ENCODE peak calls at places on chromosome 15, in seven cellular contexts. J, Q, P, X, H, U and T are unnamed samples. For H3K4me1, the result is how much of the 10 kb centered on the place peaks cover.

GRCh38 chr15:87201986-87202385 is 1054.6 kb downstream of the NTRK3 start:
- DNase-seq in X (no peak), U (no peak), P (no peak), Q (no peak), H (no peak), J (no peak), T (no peak)

GRCh38 chr15:63372018-63372705 is 9.5 kb downstream of the CA12 start:
- DNase-seq in P (peak), Q (no peak), J (no peak), H (no peak), U (peak), X (peak), T (peak)

GRCh38 chr15:77577350-77577749 is 55.4 kb downstream of the LINGO1 start:
- DNase-seq in U (no peak), X (no peak), H (no peak), Q (no peak), J (no peak), P (no peak), T (no peak)

GRCh38 chr15:71202712-71203111 is 87.4 kb downstream of the THSD4 start:
- DNase-seq in X (no peak), J (no peak), U (no peak), Q (no peak), P (no peak), H (no peak), T (no peak)

GRCh38 chr15:68583936-68584703 is 5.3 kb downstream of the CORO2B start:
- DNase-seq in X (no peak), Q (no peak), H (no peak), J (no peak), U (no peak), P (no peak), T (peak)

GRCh38 chr15:36798789-36799188 is 219.4 kb downstream of the CDIN1 start:
- DNase-seq in P (no peak), X (no peak), J (no peak), Q (no peak), U (no peak), H (no peak), T (no peak)

GRCh38 chr15:80929225-80929624 is 60.4 kb downstream of the MESD start:
- DNase-seq in J (no peak), X (no peak), U (no peak), H (no peak), Q (no peak), P (peak), T (no peak)

GRCh38 chr15:94286581-94286980 is 55.2 kb downstream of the MCTP2 start:
- DNase-seq in U (no peak), P (no peak), Q (no peak), X (no peak), H (no peak), J (no peak), T (no peak)

GRCh38 chr15:52309154-52309548 is 13.5 kb upstream of the MYO5C start:
- DNase-seq in X (no peak), P (no peak), H (no peak), Q (no peak), U (no peak), J (no peak), T (no peak)

GRCh38 chr15:81729340-81729739 is 316.5 kb downstream of the MEX3B start:
- DNase-seq in P (no peak), U (no peak), X (no peak), J (no peak), H (no peak), Q (no peak), T (no peak)

GRCh38 chr15:40289140-40289775 is 6.4 kb upstream of the ANKRD63 start:
- DNase-seq in J (no peak), X (no peak), Q (peak), H (no peak), U (no peak), P (no peak), T (peak)

GRCh38 chr15:58396181-58396580 is 35.6 kb upstream of the LIPC start:
- DNase-seq in H (no peak), X (no peak), P (peak), J (no peak), U (no peak), Q (no peak), T (no peak)

GRCh38 chr15:50358805-50359204 is 3.8 kb upstream of the GABPB1 start:
- DNase-seq in J (peak), P (peak), X (no peak), H (no peak), U (peak), Q (no peak), T (peak)

GRCh38 chr15:92930776-92931175 is 30.7 kb downstream of the CHD2 start:
- DNase-seq in J (no peak), Q (no peak), P (peak), U (no peak), H (no peak), X (no peak), T (no peak)

GRCh38 chr15:51318382-51319150 is 19.8 kb downstream of the CYP19A1 start:
- DNase-seq in H (no peak), J (no peak), X (no peak), U (no peak), Q (no peak), P (no peak), T (no peak)

GRCh38 chr15:52052076-52052935 is 33.3 kb downstream of the MAPK6 start:
- DNase-seq in J (no peak), U (no peak), H (no peak), X (no peak), Q (no peak), P (no peak), T (no peak)

GRCh38 chr15:33022629-33023028 is 171.9 kb downstream of the FMN1 start:
- DNase-seq in H (no peak), X (no peak), P (peak), U (no peak), J (no peak), Q (peak), T (peak)

GRCh38 chr15:88992216-88992615 is 79.0 kb upstream of the MFGE8 start:
- DNase-seq in X (no peak), P (peak), J (no peak), U (no peak), Q (no peak), H (no peak), T (no peak)

GRCh38 chr15:26721231-26721630 is 51.6 kb downstream of the GABRB3 start:
- DNase-seq in X (no peak), J (no peak), U (no peak), P (no peak), H (no peak), Q (no peak), T (no peak)

GRCh38 chr15:25790003-25790660 is 73.0 kb downstream of the ATP10A start:
- DNase-seq in Q (no peak), P (peak), J (peak), U (no peak), X (peak), H (peak), T (no peak)

GRCh38 chr15:33055962-33056361 is 138.6 kb downstream of the FMN1 start:
- DNase-seq in X (no peak), H (no peak), U (no peak), J (no peak), P (no peak), Q (no peak), T (no peak)

GRCh38 chr15:76866716-76867321 is 38.3 kb downstream of the SCAPER start:
- DNase-seq in H (no peak), U (peak), Q (no peak), X (no peak), J (no peak), P (peak), T (peak)

GRCh38 chr15:32716960-32717289 is 879 bp upstream of the GREM1 start:
- DNase-seq in U (no peak), H (no peak), P (no peak), X (no peak), Q (no peak), J (no peak), T (no peak)

GRCh38 chr15:56989411-56989924 is 71.0 kb downstream of the TCF12 start:
- DNase-seq in U (no peak), X (no peak), Q (no peak), J (no peak), P (peak), H (no peak), T (no peak)

GRCh38 chr15:61028427-61028826 is 200.7 kb downstream of the RORA start:
- DNase-seq in P (no peak), U (no peak), Q (no peak), H (no peak), J (no peak), X (no peak), T (no peak)

GRCh38 chr15:92909131-92909781 is 9.1 kb downstream of the CHD2 start:
- DNase-seq in H (no peak), J (no peak), P (peak), U (no peak), Q (no peak), X (no peak), T (no peak)

GRCh38 chr15:69718916-69719315 is 266.3 kb downstream of the RPLP1 start:
- DNase-seq in P (no peak), J (peak), U (no peak), H (no peak), Q (no peak), X (no peak), T (no peak)
- TF ChIP-seq CTCF in P (no peak), J (no peak), U (no peak), H (no peak), Q (no peak), X (no peak), T (no peak)

DNA sequence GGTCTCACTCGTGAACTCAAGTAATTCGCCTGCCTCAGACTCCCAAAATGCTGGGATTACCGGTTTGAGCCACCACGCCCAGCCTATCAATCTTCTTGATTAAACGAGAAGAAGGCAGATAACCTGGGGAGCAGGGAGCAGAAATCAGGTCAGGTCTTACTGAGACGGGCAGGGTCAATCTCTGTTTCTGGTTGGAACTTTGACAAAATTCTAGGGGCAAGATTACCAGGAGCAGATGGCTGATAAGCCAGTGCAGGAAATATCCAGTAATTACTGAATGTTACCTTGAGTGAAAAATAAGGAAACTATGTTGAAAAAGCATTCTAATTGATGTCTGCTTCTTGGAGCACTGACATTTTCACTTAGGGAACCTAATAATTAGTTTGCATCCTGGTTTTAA is 24.4 kb upstream of the GOLM2 start:
- DNase-seq in J (no peak), X (no peak), Q (no peak), U (no peak), H (no peak), P (no peak), T (no peak)
- TF ChIP-seq POLR2A in J (no peak), X (no peak), Q (no peak), U (no peak), H (no peak), P (no peak), T (no peak)

DNA sequence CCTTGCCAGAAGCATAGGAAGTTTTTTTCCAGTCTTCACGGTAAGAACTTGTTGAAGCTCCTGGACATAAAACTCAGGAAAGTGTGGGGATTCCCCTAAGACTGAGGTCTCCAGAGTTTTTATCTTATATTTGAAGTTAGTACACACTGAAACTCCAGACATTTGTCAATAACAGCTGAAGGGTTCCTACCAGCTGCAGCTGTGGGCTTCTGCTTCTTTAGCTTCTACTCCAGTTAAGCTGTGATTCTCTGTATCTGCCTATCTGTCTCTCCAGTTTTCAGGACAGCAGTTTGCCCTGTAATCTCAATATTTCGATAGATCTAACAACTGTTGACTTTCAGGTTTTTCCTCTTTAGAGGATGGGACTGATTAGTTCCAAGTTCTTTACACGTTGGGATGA is 966.0 kb upstream of the SEMA6D start:
- DNase-seq in U (no peak), P (no peak), H (no peak), X (no peak), J (no peak), Q (no peak), T (no peak)
- H3K4me1 ChIP-seq in U (under half), P (under half), H (under half), X (under half), J (under half), Q (under half), T (under half)

GRCh38 chr15:70091649-70092461 is 5.9 kb downstream of the TLE3 start:
- DNase-seq in Q (peak), P (no peak), J (no peak), X (no peak), H (no peak), U (no peak), T (peak)

GRCh38 chr15:70092462-70092850 is 5.3 kb downstream of the TLE3 start:
- DNase-seq in J (no peak), P (peak), H (no peak), U (no peak), X (no peak), Q (no peak), T (no peak)

GRCh38 chr15:70094690-70095311 is 2.9 kb downstream of the TLE3 start:
- DNase-seq in U (no peak), P (no peak), Q (no peak), H (no peak), J (peak), X (no peak), T (peak)

GRCh38 chr15:70093481-70094309 is 4.0 kb downstream of the TLE3 start:
- DNase-seq in J (no peak), Q (no peak), U (no peak), P (no peak), H (no peak), X (no peak), T (no peak)

GRCh38 chr15:70093070-70093469 is 4.6 kb downstream of the TLE3 start:
- DNase-seq in X (no peak), J (no peak), P (no peak), Q (no peak), U (no peak), H (no peak), T (no peak)
- TF ChIP-seq CTCF in X (no peak), J (no peak), P (no peak), Q (no peak), U (no peak), H (no peak), T (no peak)

DNA sequence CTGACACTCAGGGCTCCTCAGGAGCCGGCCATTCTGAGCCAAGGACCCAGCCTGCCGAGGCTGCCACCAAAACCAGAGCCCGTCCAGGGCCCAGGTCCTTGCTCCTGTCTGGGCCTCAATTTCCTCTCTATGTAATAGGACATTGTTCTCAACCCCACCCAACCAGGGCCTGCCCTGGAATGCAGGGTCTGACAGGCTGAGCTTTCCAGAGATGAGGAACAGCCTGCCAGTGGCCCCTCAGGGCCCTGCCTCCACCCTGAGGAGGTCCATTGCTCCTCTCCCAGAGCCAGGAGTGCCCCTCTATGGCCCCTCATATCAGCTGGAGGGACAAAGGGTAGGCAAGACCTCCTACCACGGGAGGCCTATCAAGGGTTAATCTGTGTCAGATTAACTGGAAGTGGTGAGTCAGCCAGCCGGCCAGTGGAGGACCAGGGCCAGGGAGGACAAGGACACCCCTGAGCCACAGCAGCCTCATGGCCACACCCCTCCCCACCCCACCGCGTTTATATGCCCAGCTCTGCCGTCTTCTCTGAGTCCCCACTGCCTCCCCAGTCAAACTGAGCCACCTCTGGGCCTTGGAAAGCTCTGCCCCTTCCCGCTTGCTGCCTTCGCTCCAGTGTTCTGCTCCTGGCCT is 6.3 kb downstream of the CCDC33 start:
- DNase-seq in H (no peak), J (no peak), P (peak), U (peak), Q (no peak), X (no peak), T (peak)
- TF ChIP-seq POLR2A in H (no peak), J (no peak), P (no peak), U (no peak), Q (no peak), X (no peak), T (no peak)

GRCh38 chr15:90020041-90020735 is 19.1 kb downstream of the ZNF710 start:
- DNase-seq in X (no peak), P (no peak), U (no peak), J (no peak), Q (peak), H (no peak), T (no peak)
- H3K4me1 ChIP-seq in X (under half), P (under half), U (under half), J (under half), Q (under half), H (under half), T (under half)

GRCh38 chr15:97993310-97993738 is 32.8 kb downstream of the ARRDC4 start:
- DNase-seq in Q (no peak), P (no peak), U (no peak), X (no peak), H (no peak), J (no peak), T (no peak)

GRCh38 chr15:97995192-97995591 is 34.7 kb downstream of the ARRDC4 start:
- DNase-seq in H (no peak), P (no peak), U (no peak), X (no peak), J (no peak), Q (no peak), T (no peak)

GRCh38 chr15:97992831-97993230 is 32.3 kb downstream of the ARRDC4 start:
- DNase-seq in U (no peak), H (no peak), Q (no peak), P (no peak), J (no peak), X (no peak), T (no peak)

GRCh38 chr15:97989330-97989729 is 28.8 kb downstream of the ARRDC4 start:
- DNase-seq in J (no peak), P (no peak), H (no peak), U (no peak), Q (no peak), X (no peak), T (no peak)

DNA sequence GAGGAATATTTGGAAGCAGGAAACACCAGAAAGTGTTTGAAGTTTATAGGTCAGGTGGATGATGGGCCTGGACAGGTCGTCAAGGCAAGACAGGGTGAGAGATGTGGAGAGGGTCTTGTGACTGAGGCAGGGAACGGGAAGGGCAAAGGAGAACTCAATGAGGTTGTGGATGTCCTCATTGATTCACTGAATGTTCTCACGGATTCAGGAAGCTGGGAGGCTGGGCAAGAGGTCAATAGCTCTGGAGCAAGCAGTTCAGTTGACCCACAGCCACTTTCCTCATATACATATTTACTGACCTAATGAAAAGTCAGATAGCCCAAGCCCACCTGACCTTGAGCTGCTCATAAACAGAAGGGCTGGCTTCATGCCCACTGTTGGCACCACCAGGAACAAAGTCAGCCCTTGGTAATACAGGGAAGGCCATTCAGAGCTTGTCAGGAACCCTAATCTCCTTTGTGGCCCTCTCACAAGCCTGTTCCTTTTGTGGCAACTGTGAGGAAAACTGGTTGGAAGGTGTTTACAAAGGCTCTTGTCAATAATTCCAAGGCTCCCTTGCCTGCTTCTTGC is 31.6 kb downstream of the ARRDC4 start:
- DNase-seq in U (no peak), P (no peak), Q (no peak), X (no peak), J (no peak), H (no peak), T (no peak)
- TF ChIP-seq CTCF in U (no peak), P (no peak), Q (no peak), X (no peak), J (no peak), H (no peak), T (no peak)

GRCh38 chr15:44710236-44711088 is 661 bp downstream of the PATL2 start:
- DNase-seq in U (no peak), X (peak), J (peak), P (peak), Q (no peak), H (no peak), T (no peak)
- TF ChIP-seq POLR2A in U (no peak), X (no peak), J (no peak), P (no peak), Q (no peak), H (no peak), T (no peak)